ENCODE peak calls at places on chromosomes 11 and 22, in six cellular contexts. T is stimulated activated naive CD8-positive, alpha-beta T cell treated with anti-CD3 and anti-CD28 coated beads, Interleukin-15, Interleukin-2, amounts not matched to agents 100 U/mL and 50 U/mL, for 24 hours; V is EH; C is chondrocyte; F is upper lobe of right lung; Z is caudate nucleus. K is an unnamed sample.

GRCh38 chr11:18650859-18651557 is 16.9 kb upstream of the SPTY2D1 start:
- DNase-seq in V (peak; percentile 67), T (peak; percentile 49), Z (no peak), F (no peak), C (no peak), K (peak; percentile 64)

GRCh38 chr11:6812391-6813005 is 13.0 kb upstream of the OR6A2 start:
- DNase-seq in V (peak; percentile 53), C (no peak), Z (no peak), F (no peak), T (peak; percentile 15), K (peak; percentile 36)

GRCh38 chr22:30460147-30460546 is 11.7 kb downstream of the SEC14L3 start:
- DNase-seq in C (no peak), Z (no peak), F (no peak), T (no peak), V (no peak), K (no peak)

GRCh38 chr22:23033116-23033905 is 37.0 kb upstream of the GNAZ start:
- DNase-seq in T (no peak), C (no peak), V (no peak), Z (no peak), F (no peak), K (no peak)

GRCh38 chr11:73752903-73753302 is 8.0 kb downstream of the RAB6A start:
- DNase-seq in Z (no peak), V (no peak), C (no peak), F (peak; percentile 72), T (no peak), K (no peak)

GRCh38 chr22:31124290-31124689 is 1.5 kb downstream of the INPP5J start:
- DNase-seq in Z (no peak), C (peak; percentile 55), F (no peak), T (no peak), V (no peak), K (no peak)

GRCh38 chr11:124745835-124746620 is 6.0 kb downstream of the VSIG2 start:
- DNase-seq in T (peak; percentile 57), Z (no peak), F (no peak), C (no peak), V (no peak), K (no peak)

GRCh38 chr22:45334068-45334467 is 24.3 kb downstream of the FAM118A start:
- DNase-seq in C (no peak), Z (no peak), T (no peak), F (no peak), V (peak; percentile 27), K (no peak)

GRCh38 chr22:19765477-19766234 is 5.1 kb downstream of the TBX1 start:
- DNase-seq in T (no peak), Z (no peak), C (no peak), V (no peak), F (no peak), K (no peak)

GRCh38 chr11:14308114-14308896 is 50.7 kb downstream of the RRAS2 start:
- DNase-seq in C (no peak), Z (no peak), F (no peak), V (peak; percentile 61), T (no peak), K (peak; percentile 75)

GRCh38 chr22:23525510-23525909 is 54.6 kb downstream of the IGLL1 start:
- DNase-seq in Z (no peak), C (peak; percentile 82), F (peak; percentile 51), T (no peak), V (no peak), K (no peak)

GRCh38 chr11:61870429-61871039 is 20.8 kb downstream of the FADS3 start:
- DNase-seq in T (no peak), F (no peak), Z (no peak), C (no peak), V (peak; percentile 27), K (no peak)

GRCh38 chr11:43408277-43408676 is 49.6 kb downstream of the TTC17 start:
- DNase-seq in T (no peak), C (no peak), F (no peak), Z (no peak), V (no peak), K (no peak)

GRCh38 chr11:102280237-102280833 is 36.9 kb upstream of the BIRC3 start:
- DNase-seq in Z (no peak), V (no peak), T (no peak), F (no peak), C (no peak), K (no peak)

GRCh38 chr11:60973699-60974098 is 2.2 kb downstream of the CD6 start:
- DNase-seq in Z (no peak), V (no peak), C (no peak), T (no peak), F (no peak), K (no peak)

GRCh38 chr11:46026616-46027293 is 94.5 kb downstream of the PHF21A start:
- DNase-seq in T (no peak), Z (no peak), F (no peak), C (no peak), V (peak; percentile 80), K (peak; percentile 52)

GRCh38 chr11:64856382-64857227 is 12.2 kb upstream of the CDC42BPG start:
- DNase-seq in T (peak; percentile 83), V (peak; percentile 90), F (peak; percentile 87), Z (no peak), C (peak; percentile 71), K (peak; percentile 74)

GRCh38 chr11:93529707-93530467 is 13.3 kb downstream of the SMCO4 start:
- DNase-seq in Z (no peak), V (peak; percentile 18), T (no peak), C (no peak), F (peak; percentile 70), K (peak; percentile 41)

GRCh38 chr22:45019861-45020655 is 10.3 kb upstream of the PHF21B start:
- DNase-seq in C (no peak), Z (no peak), T (no peak), F (no peak), V (no peak), K (no peak)